ENCODE peak calls at places on chromosomes 2 and 18, in nine cellular contexts. A, K, Z, E, W, P, N, R and S are unnamed samples.

GRCh38 chr2:19893520-19894134 is 8.2 kb downstream of the TTC32 start:
- DNase-seq in A (no peak), K (no peak), Z (no peak), E (no peak), W (no peak), P (no peak), N (no peak), R (no peak), S (no peak)

GRCh38 chr2:101967826-101968498 is 23.8 kb upstream of the IL1R2 start:
- DNase-seq in A (no peak), K (no peak), Z (no peak), E (no peak), W (no peak), P (no peak), N (no peak), R (peak), S (no peak)

GRCh38 chr2:205754285-205754923 is 72.1 kb downstream of the NRP2 start:
- DNase-seq in A (no peak), K (no peak), Z (no peak), E (no peak), W (no peak), P (no peak), N (no peak), R (no peak), S (no peak)

GRCh38 chr2:78817430-78817829 is 208.1 kb upstream of the REG3G start:
- DNase-seq in A (no peak), K (no peak), Z (no peak), E (no peak), W (no peak), P (no peak), N (no peak), R (no peak), S (no peak)

GRCh38 chr2:75007819-75008218 is 49.4 kb downstream of the POLE4 start:
- DNase-seq in A (no peak), K (no peak), Z (no peak), E (no peak), W (peak), P (peak), N (no peak), R (no peak), S (no peak)

GRCh38 chr18:32093106-32093511 is 1.4 kb downstream of the RNF138 start:
- DNase-seq in A (peak), K (no peak), Z (peak), E (peak), W (peak), P (no peak), N (peak), R (peak), S (no peak)

GRCh38 chr2:203394519-203395227 is 66.5 kb downstream of the ABI2 start:
- DNase-seq in A (no peak), K (peak), Z (no peak), E (no peak), W (no peak), P (no peak), N (no peak), R (no peak), S (no peak)

GRCh38 chr2:226207671-226208070 is 591.9 kb downstream of the IRS1 start:
- DNase-seq in A (no peak), K (no peak), Z (no peak), E (no peak), W (no peak), P (no peak), N (no peak), R (no peak), S (no peak)

GRCh38 chr18:48797841-48798255 is 152.9 kb downstream of the SMAD7 start:
- DNase-seq in A (peak), K (no peak), Z (no peak), E (peak), W (no peak), P (no peak), N (no peak), R (no peak), S (no peak)

GRCh38 chr2:106115250-106115649 is 78.9 kb downstream of the UXS1 start:
- DNase-seq in A (no peak), K (no peak), Z (no peak), E (no peak), W (no peak), P (no peak), N (peak), R (no peak), S (no peak)

GRCh38 chr2:130843321-130843985 is 6.7 kb downstream of the ARHGEF4 start:
- DNase-seq in A (no peak), K (no peak), Z (no peak), E (no peak), W (no peak), P (peak), N (no peak), R (no peak), S (no peak)

GRCh38 chr2:218567797-218568189 is 358 bp downstream of the USP37 start:
- DNase-seq in A (no peak), K (no peak), Z (no peak), E (no peak), W (no peak), P (no peak), N (no peak), R (peak), S (no peak)

GRCh38 chr2:133326651-133327397 is 241.4 kb downstream of the NCKAP5 start:
- DNase-seq in A (no peak), K (no peak), Z (no peak), E (no peak), W (peak), P (no peak), N (no peak), R (no peak), S (no peak)

GRCh38 chr2:238761802-238762373 is 86.0 kb upstream of the TWIST2 start:
- DNase-seq in A (no peak), K (peak), Z (no peak), E (no peak), W (no peak), P (peak), N (no peak), R (peak), S (no peak)

GRCh38 chr2:71389379-71390072 is 57.9 kb downstream of the ZNF638 start:
- DNase-seq in A (no peak), K (no peak), Z (no peak), E (peak), W (peak), P (no peak), N (no peak), R (no peak), S (no peak)

GRCh38 chr18:36265035-36265434 is 32.5 kb upstream of the FHOD3 start:
- DNase-seq in A (no peak), K (no peak), Z (no peak), E (no peak), W (no peak), P (no peak), N (no peak), R (no peak), S (no peak)

GRCh38 chr18:79480171-79480981 is 84.6 kb downstream of the NFATC1 start:
- DNase-seq in A (peak), K (no peak), Z (no peak), E (no peak), W (no peak), P (no peak), N (no peak), R (no peak), S (no peak)

GRCh38 chr2:233209978-233210680 is 41.3 kb upstream of the ATG16L1 start:
- DNase-seq in A (no peak), K (no peak), Z (no peak), E (no peak), W (no peak), P (no peak), N (no peak), R (no peak), S (no peak)

GRCh38 chr18:26516964-26517363 is 31.4 kb downstream of the KCTD1 start:
- DNase-seq in A (no peak), K (no peak), Z (no peak), E (peak), W (no peak), P (no peak), N (no peak), R (no peak), S (no peak)

GRCh38 chr2:237041231-237041630 is 44.5 kb upstream of the COPS8 start:
- DNase-seq in A (no peak), K (no peak), Z (no peak), E (no peak), W (no peak), P (no peak), N (no peak), R (no peak), S (no peak)

GRCh38 chr2:101962243-101962809 is 29.4 kb upstream of the IL1R2 start:
- DNase-seq in A (no peak), K (no peak), Z (no peak), E (no peak), W (no peak), P (no peak), N (no peak), R (no peak), S (no peak)

GRCh38 chr2:39568561-39569006 is 97.1 kb upstream of the TMEM178A start:
- DNase-seq in A (no peak), K (no peak), Z (no peak), E (no peak), W (no peak), P (no peak), N (no peak), R (peak), S (no peak)

GRCh38 chr2:42021490-42021889 is 26.3 kb upstream of the PKDCC start:
- DNase-seq in A (no peak), K (no peak), Z (no peak), E (no peak), W (no peak), P (no peak), N (no peak), R (no peak), S (no peak)

GRCh38 chr18:46424898-46425297 is 232.1 kb downstream of the LOXHD1 start:
- DNase-seq in A (no peak), K (no peak), Z (no peak), E (no peak), W (no peak), P (no peak), N (no peak), R (no peak), S (no peak)

GRCh38 chr2:8528863-8529262 is 153.0 kb upstream of the ID2 start:
- DNase-seq in A (no peak), K (no peak), Z (no peak), E (no peak), W (no peak), P (no peak), N (no peak), R (no peak), S (no peak)

GRCh38 chr2:161337247-161337646 is 29.0 kb downstream of the PSMD14 start:
- DNase-seq in A (no peak), K (no peak), Z (no peak), E (no peak), W (no peak), P (no peak), N (no peak), R (no peak), S (no peak)

GRCh38 chr2:179543361-179543901 is 278.8 kb upstream of the SESTD1 start:
- DNase-seq in A (no peak), K (no peak), Z (no peak), E (no peak), W (no peak), P (no peak), N (peak), R (no peak), S (no peak)

GRCh38 chr2:24050041-24050655 is 607 bp downstream of the FKBP1B start:
- DNase-seq in A (peak), K (peak), Z (peak), E (peak), W (no peak), P (no peak), N (peak), R (peak), S (no peak)

GRCh38 chr2:136112317-136112891 is 5.5 kb downstream of the CXCR4 start:
- DNase-seq in A (no peak), K (no peak), Z (peak), E (peak), W (peak), P (no peak), N (no peak), R (no peak), S (no peak)

GRCh38 chr2:20609995-20610357 is 40.9 kb downstream of the HS1BP3 start:
- DNase-seq in A (no peak), K (no peak), Z (no peak), E (peak), W (no peak), P (no peak), N (no peak), R (no peak), S (no peak)

GRCh38 chr18:61502472-61502871 is 169.2 kb downstream of the CDH20 start:
- DNase-seq in A (no peak), K (peak), Z (no peak), E (peak), W (peak), P (peak), N (peak), R (peak), S (peak)

GRCh38 chr2:122643725-122644329 is 888.4 kb downstream of the TSN start:
- DNase-seq in A (no peak), K (no peak), Z (no peak), E (no peak), W (no peak), P (peak), N (no peak), R (peak), S (no peak)